ENCODE peak calls at places on chromosomes 6 and 20, in seven cellular contexts. One of them, this sample, is unnamed.

GRCh38 chr6:69917834-69918233 is 51.5 kb downstream of the COL19A1 start:
- DNase-seq in heart right ventricle: no peak
- DNase-seq in epithelial cell of esophagus: peak
- DNase-seq in astrocyte of the spinal cord: peak
- DNase-seq in fibroblast of mammary gland: peak
- DNase-seq in bronchial epithelial cell: peak
- DNase-seq in retinal pigment epithelial cell: no peak
- DNase-seq in this sample: peak

GRCh38 chr20:50248104-50248631 is 57.5 kb downstream of the CEBPB start:
- DNase-seq in heart right ventricle: no peak
- DNase-seq in epithelial cell of esophagus: peak
- DNase-seq in astrocyte of the spinal cord: no peak
- DNase-seq in fibroblast of mammary gland: peak
- DNase-seq in bronchial epithelial cell: no peak
- DNase-seq in retinal pigment epithelial cell: no peak
- DNase-seq in this sample: no peak

GRCh38 chr6:345747-346388 is 45.7 kb upstream of the IRF4 start:
- DNase-seq in heart right ventricle: no peak
- DNase-seq in epithelial cell of esophagus: no peak
- DNase-seq in astrocyte of the spinal cord: peak
- DNase-seq in fibroblast of mammary gland: peak
- DNase-seq in bronchial epithelial cell: no peak
- DNase-seq in retinal pigment epithelial cell: no peak
- DNase-seq in this sample: peak

GRCh38 chr20:44187054-44187762 is at the start of gene JPH2:
- DNase-seq in heart right ventricle: peak
- DNase-seq in epithelial cell of esophagus: peak
- DNase-seq in astrocyte of the spinal cord: peak
- DNase-seq in fibroblast of mammary gland: peak
- DNase-seq in bronchial epithelial cell: peak
- DNase-seq in retinal pigment epithelial cell: no peak
- DNase-seq in this sample: peak

GRCh38 chr6:124054034-124054433 is 250.4 kb downstream of the NKAIN2 start:
- DNase-seq in heart right ventricle: no peak
- DNase-seq in epithelial cell of esophagus: no peak
- DNase-seq in astrocyte of the spinal cord: no peak
- DNase-seq in fibroblast of mammary gland: no peak
- DNase-seq in bronchial epithelial cell: no peak
- DNase-seq in retinal pigment epithelial cell: no peak
- DNase-seq in this sample: no peak

GRCh38 chr20:34315236-34315635 is 12.1 kb upstream of the AHCY start:
- DNase-seq in heart right ventricle: no peak
- DNase-seq in epithelial cell of esophagus: peak
- DNase-seq in astrocyte of the spinal cord: no peak
- DNase-seq in fibroblast of mammary gland: no peak
- DNase-seq in bronchial epithelial cell: peak
- DNase-seq in retinal pigment epithelial cell: no peak
- DNase-seq in this sample: no peak

GRCh38 chr20:20712004-20712473 is 405 bp downstream of the RALGAPA2 start:
- DNase-seq in heart right ventricle: peak
- DNase-seq in epithelial cell of esophagus: no peak
- DNase-seq in astrocyte of the spinal cord: no peak
- DNase-seq in fibroblast of mammary gland: no peak
- DNase-seq in bronchial epithelial cell: no peak
- DNase-seq in retinal pigment epithelial cell: no peak
- DNase-seq in this sample: no peak

GRCh38 chr6:103154779-103155572 is 1704.7 kb downstream of the HACE1 start:
- DNase-seq in heart right ventricle: no peak
- DNase-seq in epithelial cell of esophagus: no peak
- DNase-seq in astrocyte of the spinal cord: no peak
- DNase-seq in fibroblast of mammary gland: no peak
- DNase-seq in bronchial epithelial cell: no peak
- DNase-seq in retinal pigment epithelial cell: no peak
- DNase-seq in this sample: no peak

GRCh38 chr6:68343901-68344300 is 291.2 kb upstream of the ADGRB3 start:
- DNase-seq in heart right ventricle: no peak
- DNase-seq in epithelial cell of esophagus: peak
- DNase-seq in astrocyte of the spinal cord: peak
- DNase-seq in fibroblast of mammary gland: peak
- DNase-seq in bronchial epithelial cell: peak
- DNase-seq in retinal pigment epithelial cell: peak
- DNase-seq in this sample: peak

GRCh38 chr6:134614606-134615485 is 296.9 kb upstream of the SGK1 start:
- DNase-seq in heart right ventricle: no peak
- DNase-seq in epithelial cell of esophagus: peak
- DNase-seq in astrocyte of the spinal cord: no peak
- DNase-seq in fibroblast of mammary gland: peak
- DNase-seq in bronchial epithelial cell: peak
- DNase-seq in retinal pigment epithelial cell: no peak
- DNase-seq in this sample: peak

GRCh38 chr20:5216663-5217062 is 89.9 kb downstream of the CDS2 start:
- DNase-seq in heart right ventricle: no peak
- DNase-seq in epithelial cell of esophagus: no peak
- DNase-seq in astrocyte of the spinal cord: no peak
- DNase-seq in fibroblast of mammary gland: no peak
- DNase-seq in bronchial epithelial cell: no peak
- DNase-seq in retinal pigment epithelial cell: no peak
- DNase-seq in this sample: no peak

GRCh38 chr20:8398289-8399051 is 266.4 kb downstream of the PLCB1 start:
- DNase-seq in heart right ventricle: no peak
- DNase-seq in epithelial cell of esophagus: no peak
- DNase-seq in astrocyte of the spinal cord: no peak
- DNase-seq in fibroblast of mammary gland: no peak
- DNase-seq in bronchial epithelial cell: no peak
- DNase-seq in retinal pigment epithelial cell: no peak
- DNase-seq in this sample: no peak

GRCh38 chr6:121522265-121522664 is 86.8 kb downstream of the GJA1 start:
- DNase-seq in heart right ventricle: peak
- DNase-seq in epithelial cell of esophagus: peak
- DNase-seq in astrocyte of the spinal cord: peak
- DNase-seq in fibroblast of mammary gland: peak
- DNase-seq in bronchial epithelial cell: peak
- DNase-seq in retinal pigment epithelial cell: peak
- DNase-seq in this sample: peak

GRCh38 chr6:100518588-100518987 is 53.9 kb upstream of the SIM1 start:
- DNase-seq in heart right ventricle: no peak
- DNase-seq in epithelial cell of esophagus: no peak
- DNase-seq in astrocyte of the spinal cord: no peak
- DNase-seq in fibroblast of mammary gland: no peak
- DNase-seq in bronchial epithelial cell: no peak
- DNase-seq in retinal pigment epithelial cell: no peak
- DNase-seq in this sample: no peak

GRCh38 chr6:453152-453551 is 61.6 kb downstream of the IRF4 start:
- DNase-seq in heart right ventricle: no peak
- DNase-seq in epithelial cell of esophagus: no peak
- DNase-seq in astrocyte of the spinal cord: no peak
- DNase-seq in fibroblast of mammary gland: peak
- DNase-seq in bronchial epithelial cell: no peak
- DNase-seq in retinal pigment epithelial cell: no peak
- DNase-seq in this sample: peak

GRCh38 chr20:18197382-18198070 is 59.9 kb downstream of the KAT14 start:
- DNase-seq in heart right ventricle: no peak
- DNase-seq in epithelial cell of esophagus: peak
- DNase-seq in astrocyte of the spinal cord: no peak
- DNase-seq in fibroblast of mammary gland: no peak
- DNase-seq in bronchial epithelial cell: peak
- DNase-seq in retinal pigment epithelial cell: no peak
- DNase-seq in this sample: no peak

GRCh38 chr20:51265366-51265765 is 242.5 kb upstream of the KCNG1 start:
- DNase-seq in heart right ventricle: no peak
- DNase-seq in epithelial cell of esophagus: no peak
- DNase-seq in astrocyte of the spinal cord: no peak
- DNase-seq in fibroblast of mammary gland: no peak
- DNase-seq in bronchial epithelial cell: no peak
- DNase-seq in retinal pigment epithelial cell: no peak
- DNase-seq in this sample: no peak

DNA sequence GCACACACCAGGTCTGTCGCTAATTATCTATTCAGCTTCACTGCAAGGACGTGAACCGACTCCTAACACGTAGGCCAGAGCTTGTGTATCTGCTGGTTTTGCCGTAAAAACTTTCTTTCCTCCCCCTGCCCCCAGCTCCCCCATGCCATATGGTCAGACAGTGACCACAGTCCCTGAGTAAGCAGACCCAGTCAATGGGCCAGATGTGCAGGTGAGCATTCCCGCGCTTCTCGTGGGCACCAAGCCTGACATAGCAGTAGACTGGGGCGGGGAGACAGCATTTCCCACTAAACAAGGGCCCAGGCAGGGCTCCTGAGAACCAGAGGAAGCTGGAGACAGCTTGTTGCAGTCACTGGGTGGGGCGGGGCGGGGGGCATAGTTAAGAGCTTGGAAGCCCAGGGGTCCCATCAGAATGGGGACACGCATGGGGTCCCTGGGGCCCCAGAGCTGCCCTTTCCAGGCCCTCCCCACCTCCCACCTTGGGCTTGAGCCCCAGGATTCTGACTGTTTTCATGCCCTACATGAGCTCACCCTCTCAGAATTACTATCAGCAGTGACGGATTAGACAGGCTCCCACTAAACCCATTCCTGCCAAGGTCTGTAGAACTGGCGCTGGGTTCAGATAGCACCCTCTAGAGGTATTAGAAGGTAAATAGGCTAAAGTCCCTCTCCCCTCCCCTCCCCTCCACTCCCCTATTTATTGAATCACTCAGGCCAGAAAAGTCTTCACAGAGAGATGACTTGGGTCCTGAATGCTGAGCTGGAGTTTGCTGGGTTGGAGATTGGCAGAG is 51.8 kb downstream of the CDH26 start:
- DNase-seq in heart right ventricle: no peak
- DNase-seq in epithelial cell of esophagus: no peak
- DNase-seq in astrocyte of the spinal cord: no peak
- DNase-seq in fibroblast of mammary gland: peak
- DNase-seq in bronchial epithelial cell: no peak
- DNase-seq in retinal pigment epithelial cell: no peak
- DNase-seq in this sample: no peak
- TF ChIP-seq CTCF in heart right ventricle: no peak
- TF ChIP-seq CTCF in epithelial cell of esophagus: peak
- TF ChIP-seq CTCF in astrocyte of the spinal cord: no peak
- TF ChIP-seq CTCF in fibroblast of mammary gland: no peak
- TF ChIP-seq CTCF in bronchial epithelial cell: peak
- TF ChIP-seq CTCF in retinal pigment epithelial cell: peak
- TF ChIP-seq CTCF in this sample: peak

GRCh38 chr6:132498638-132499037 is 14.3 kb downstream of the STX7 start:
- DNase-seq in heart right ventricle: no peak
- DNase-seq in epithelial cell of esophagus: no peak
- DNase-seq in astrocyte of the spinal cord: no peak
- DNase-seq in fibroblast of mammary gland: no peak
- DNase-seq in bronchial epithelial cell: no peak
- DNase-seq in retinal pigment epithelial cell: no peak
- DNase-seq in this sample: no peak
- H3K4me3 ChIP-seq in heart right ventricle: no peak
- H3K4me3 ChIP-seq in epithelial cell of esophagus: no peak
- H3K4me3 ChIP-seq in astrocyte of the spinal cord: no peak
- H3K4me3 ChIP-seq in fibroblast of mammary gland: no peak
- H3K4me3 ChIP-seq in bronchial epithelial cell: no peak
- H3K4me3 ChIP-seq in retinal pigment epithelial cell: no peak
- H3K4me3 ChIP-seq in this sample: no peak

GRCh38 chr6:130575971-130576370 is 210.2 kb downstream of the TMEM200A start:
- DNase-seq in heart right ventricle: no peak
- DNase-seq in epithelial cell of esophagus: no peak
- DNase-seq in astrocyte of the spinal cord: no peak
- DNase-seq in fibroblast of mammary gland: no peak
- DNase-seq in bronchial epithelial cell: no peak
- DNase-seq in retinal pigment epithelial cell: no peak
- DNase-seq in this sample: no peak

GRCh38 chr6:130578713-130579112 is 212.9 kb downstream of the TMEM200A start:
- DNase-seq in heart right ventricle: no peak
- DNase-seq in epithelial cell of esophagus: no peak
- DNase-seq in astrocyte of the spinal cord: no peak
- DNase-seq in fibroblast of mammary gland: no peak
- DNase-seq in bronchial epithelial cell: no peak
- DNase-seq in retinal pigment epithelial cell: no peak
- DNase-seq in this sample: no peak

GRCh38 chr6:130575557-130575956 is 209.7 kb downstream of the TMEM200A start:
- DNase-seq in heart right ventricle: no peak
- DNase-seq in epithelial cell of esophagus: no peak
- DNase-seq in astrocyte of the spinal cord: no peak
- DNase-seq in fibroblast of mammary gland: no peak
- DNase-seq in bronchial epithelial cell: no peak
- DNase-seq in retinal pigment epithelial cell: no peak
- DNase-seq in this sample: no peak

GRCh38 chr6:130577178-130577919 is 211.5 kb downstream of the TMEM200A start:
- DNase-seq in heart right ventricle: no peak
- DNase-seq in epithelial cell of esophagus: no peak
- DNase-seq in astrocyte of the spinal cord: no peak
- DNase-seq in fibroblast of mammary gland: no peak
- DNase-seq in bronchial epithelial cell: no peak
- DNase-seq in retinal pigment epithelial cell: no peak
- DNase-seq in this sample: no peak

DNA sequence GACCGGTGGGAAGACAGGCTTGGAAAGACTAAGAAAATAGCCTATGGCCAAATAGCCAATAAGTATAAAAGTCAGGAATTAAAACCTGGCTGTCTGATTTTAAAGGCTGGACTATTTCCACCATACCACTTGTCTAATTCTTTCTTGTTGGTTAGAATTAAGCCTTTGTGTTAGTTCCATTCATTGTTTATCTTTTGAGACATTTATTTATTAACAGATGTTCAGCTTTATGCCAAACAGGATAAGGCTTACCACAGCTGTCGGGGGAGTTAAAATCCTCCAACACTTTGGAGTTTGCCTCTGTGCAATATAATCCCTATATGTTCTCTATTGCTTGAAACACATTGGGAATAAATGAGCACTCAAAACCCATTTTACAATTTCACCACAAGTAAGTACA is 208.3 kb downstream of the TMEM200A start:
- DNase-seq in heart right ventricle: no peak
- DNase-seq in epithelial cell of esophagus: no peak
- DNase-seq in astrocyte of the spinal cord: no peak
- DNase-seq in fibroblast of mammary gland: no peak
- DNase-seq in bronchial epithelial cell: no peak
- DNase-seq in retinal pigment epithelial cell: no peak
- DNase-seq in this sample: peak
- TF ChIP-seq CTCF in heart right ventricle: no peak
- TF ChIP-seq CTCF in epithelial cell of esophagus: no peak
- TF ChIP-seq CTCF in astrocyte of the spinal cord: no peak
- TF ChIP-seq CTCF in fibroblast of mammary gland: no peak
- TF ChIP-seq CTCF in bronchial epithelial cell: no peak
- TF ChIP-seq CTCF in retinal pigment epithelial cell: no peak
- TF ChIP-seq CTCF in this sample: no peak

GRCh38 chr6:150685860-150686259 is 86.2 kb downstream of the PLEKHG1 start:
- DNase-seq in heart right ventricle: no peak
- DNase-seq in epithelial cell of esophagus: peak
- DNase-seq in astrocyte of the spinal cord: no peak
- DNase-seq in fibroblast of mammary gland: peak
- DNase-seq in bronchial epithelial cell: peak
- DNase-seq in retinal pigment epithelial cell: no peak
- DNase-seq in this sample: no peak

GRCh38 chr6:150686566-150686965 is 86.9 kb downstream of the PLEKHG1 start:
- DNase-seq in heart right ventricle: no peak
- DNase-seq in epithelial cell of esophagus: peak
- DNase-seq in astrocyte of the spinal cord: no peak
- DNase-seq in fibroblast of mammary gland: no peak
- DNase-seq in bronchial epithelial cell: peak
- DNase-seq in retinal pigment epithelial cell: no peak
- DNase-seq in this sample: no peak

GRCh38 chr6:150683320-150683719 is 83.6 kb downstream of the PLEKHG1 start:
- DNase-seq in heart right ventricle: peak
- DNase-seq in epithelial cell of esophagus: no peak
- DNase-seq in astrocyte of the spinal cord: no peak
- DNase-seq in fibroblast of mammary gland: no peak
- DNase-seq in bronchial epithelial cell: no peak
- DNase-seq in retinal pigment epithelial cell: no peak
- DNase-seq in this sample: no peak

GRCh38 chr6:150684161-150684560 is 84.5 kb downstream of the PLEKHG1 start:
- DNase-seq in heart right ventricle: no peak
- DNase-seq in epithelial cell of esophagus: no peak
- DNase-seq in astrocyte of the spinal cord: no peak
- DNase-seq in fibroblast of mammary gland: no peak
- DNase-seq in bronchial epithelial cell: no peak
- DNase-seq in retinal pigment epithelial cell: no peak
- DNase-seq in this sample: no peak

GRCh38 chr6:150684715-150685459 is 85.2 kb downstream of the PLEKHG1 start:
- DNase-seq in heart right ventricle: peak
- DNase-seq in epithelial cell of esophagus: no peak
- DNase-seq in astrocyte of the spinal cord: no peak
- DNase-seq in fibroblast of mammary gland: no peak
- DNase-seq in bronchial epithelial cell: no peak
- DNase-seq in retinal pigment epithelial cell: no peak
- DNase-seq in this sample: no peak
- H3K4me3 ChIP-seq in heart right ventricle: no peak
- H3K4me3 ChIP-seq in epithelial cell of esophagus: no peak
- H3K4me3 ChIP-seq in astrocyte of the spinal cord: no peak
- H3K4me3 ChIP-seq in fibroblast of mammary gland: no peak
- H3K4me3 ChIP-seq in bronchial epithelial cell: no peak
- H3K4me3 ChIP-seq in retinal pigment epithelial cell: no peak
- H3K4me3 ChIP-seq in this sample: no peak

This sample was measured in foreskin fibroblast.